ENCODE peak calls at places on chromosomes 4 and X, in nine cellular contexts. J is germinal center; T is H9; M is AG09309; Y is stimulated activated naive CD8-positive, alpha-beta T cell treated with anti-CD3 and anti-CD28 coated beads, Interleukin-15, Interleukin-2, amounts not matched to agents 100 U/mL and 50 U/mL, for 24 hours; X is OCI-LY7; P is GDM1; C is activated T-cell treated with anti-CD3 and anti-CD28 coated beads, Interleukin-2, amount 50 U/mL, for 4 hours; A is GM23338. W is an unnamed sample.

GRCh38 chrX:1308476-1308875 is 28.1 kb upstream of the IL3RA start:
- DNase-seq in J (no peak), T (no peak), M (no peak), Y (no peak), X (no peak), P (no peak), C (no peak), A (no peak), W (no peak)

GRCh38 chr4:2079006-2079405 is 19.9 kb downstream of the NAT8L start:
- DNase-seq in J (no peak), T (peak; percentile 11), M (no peak), Y (no peak), X (no peak), P (no peak), C (no peak), A (no peak), W (no peak)

GRCh38 chr4:25814323-25814722 is 48.5 kb downstream of the SEL1L3 start:
- DNase-seq in J (no peak), T (no peak), M (no peak), Y (no peak), X (no peak), P (no peak), C (no peak), A (no peak), W (no peak)

GRCh38 chrX:373641-374471 is 12.9 kb downstream of the PPP2R3B start:
- DNase-seq in J (peak; percentile 31), T (peak; percentile 59), M (no peak), Y (peak; percentile 50), X (peak; percentile 78), P (no peak), C (no peak), A (peak; percentile 83), W (peak; percentile 63)

GRCh38 chr4:55303818-55304217 is 42.2 kb upstream of the SRD5A3 start:
- DNase-seq in J (no peak), T (no peak), M (no peak), Y (no peak), X (no peak), P (no peak), C (no peak), A (no peak), W (no peak)

GRCh38 chr4:86670739-86671138 is 76.6 kb downstream of the PTPN13 start:
- DNase-seq in J (no peak), T (no peak), M (peak; percentile 33), Y (no peak), X (no peak), P (no peak), C (no peak), A (no peak), W (no peak)

GRCh38 chr4:126698224-126698623 is 934.5 kb upstream of the INTU start:
- DNase-seq in J (no peak), T (no peak), M (no peak), Y (no peak), X (no peak), P (no peak), C (no peak), A (no peak), W (no peak)

GRCh38 chrX:104902070-104902469 is 318.4 kb downstream of the TEX13A start:
- DNase-seq in J (no peak), T (no peak), M (no peak), Y (no peak), X (no peak), P (no peak), C (no peak), A (no peak), W (no peak)